ENCODE peak calls at places on chromosomes 3 and 15, in four cellular contexts. One of them, this sample, is unnamed.

GRCh38 chr3:72738752-72739520 is 109.3 kb downstream of the SHQ1 start:
- DNase-seq in mesothelial cell of epicardium: peak; percentile 74
- DNase-seq in stomach: peak; percentile 50
- DNase-seq in activated CD8-positive, alpha-beta memory T cell treated with anti-CD3 and anti-CD28 coated beads, Interleukin-2, amount 50 U/mL, for 48 hours: peak; percentile 88
- DNase-seq in this sample: no peak

GRCh38 chr15:70054366-70054765 is 43.4 kb downstream of the TLE3 start:
- DNase-seq in stomach: no peak
- DNase-seq in mesothelial cell of epicardium: no peak
- DNase-seq in activated CD8-positive, alpha-beta memory T cell treated with anti-CD3 and anti-CD28 coated beads, Interleukin-2, amount 50 U/mL, for 48 hours: no peak
- DNase-seq in this sample: no peak

GRCh38 chr3:73685061-73685460 is 60.3 kb upstream of the PDZRN3 start:
- DNase-seq in stomach: no peak
- DNase-seq in activated CD8-positive, alpha-beta memory T cell treated with anti-CD3 and anti-CD28 coated beads, Interleukin-2, amount 50 U/mL, for 48 hours: no peak
- DNase-seq in mesothelial cell of epicardium: no peak
- DNase-seq in this sample: no peak

GRCh38 chr3:12611117-12611516 is 52.8 kb downstream of the RAF1 start:
- DNase-seq in stomach: no peak
- DNase-seq in activated CD8-positive, alpha-beta memory T cell treated with anti-CD3 and anti-CD28 coated beads, Interleukin-2, amount 50 U/mL, for 48 hours: no peak
- DNase-seq in mesothelial cell of epicardium: no peak
- DNase-seq in this sample: no peak

GRCh38 chr15:28112101-28112760 is 13.1 kb upstream of the OCA2 start:
- DNase-seq in activated CD8-positive, alpha-beta memory T cell treated with anti-CD3 and anti-CD28 coated beads, Interleukin-2, amount 50 U/mL, for 48 hours: peak; percentile 12
- DNase-seq in mesothelial cell of epicardium: no peak
- DNase-seq in stomach: no peak
- DNase-seq in this sample: no peak

GRCh38 chr3:81666502-81667121 is 94.8 kb downstream of the GBE1 start:
- DNase-seq in stomach: no peak
- DNase-seq in activated CD8-positive, alpha-beta memory T cell treated with anti-CD3 and anti-CD28 coated beads, Interleukin-2, amount 50 U/mL, for 48 hours: no peak
- DNase-seq in mesothelial cell of epicardium: no peak
- DNase-seq in this sample: no peak

GRCh38 chr15:69904296-69904560 is 193.5 kb downstream of the TLE3 start:
- DNase-seq in activated CD8-positive, alpha-beta memory T cell treated with anti-CD3 and anti-CD28 coated beads, Interleukin-2, amount 50 U/mL, for 48 hours: no peak
- DNase-seq in stomach: no peak
- DNase-seq in mesothelial cell of epicardium: no peak
- DNase-seq in this sample: no peak

GRCh38 chr3:126270145-126270811 is 86.9 kb downstream of the KLF15 start:
- DNase-seq in activated CD8-positive, alpha-beta memory T cell treated with anti-CD3 and anti-CD28 coated beads, Interleukin-2, amount 50 U/mL, for 48 hours: peak; percentile 20
- DNase-seq in mesothelial cell of epicardium: no peak
- DNase-seq in stomach: peak; percentile 95
- DNase-seq in this sample: no peak

GRCh38 chr15:40392986-40393948 is 10.7 kb downstream of the KNSTRN start:
- DNase-seq in stomach: no peak
- DNase-seq in mesothelial cell of epicardium: no peak
- DNase-seq in activated CD8-positive, alpha-beta memory T cell treated with anti-CD3 and anti-CD28 coated beads, Interleukin-2, amount 50 U/mL, for 48 hours: no peak
- DNase-seq in this sample: no peak

GRCh38 chr3:108462899-108463298 is 47.5 kb downstream of the MYH15 start:
- DNase-seq in stomach: no peak
- DNase-seq in mesothelial cell of epicardium: no peak
- DNase-seq in activated CD8-positive, alpha-beta memory T cell treated with anti-CD3 and anti-CD28 coated beads, Interleukin-2, amount 50 U/mL, for 48 hours: no peak
- DNase-seq in this sample: no peak

GRCh38 chr3:99499235-99499798 is 139.1 kb upstream of the COL8A1 start:
- DNase-seq in stomach: peak; percentile 27
- DNase-seq in activated CD8-positive, alpha-beta memory T cell treated with anti-CD3 and anti-CD28 coated beads, Interleukin-2, amount 50 U/mL, for 48 hours: no peak
- DNase-seq in mesothelial cell of epicardium: no peak
- DNase-seq in this sample: no peak

GRCh38 chr3:124202754-124203153 is 210.8 kb upstream of the ROPN1 start:
- DNase-seq in activated CD8-positive, alpha-beta memory T cell treated with anti-CD3 and anti-CD28 coated beads, Interleukin-2, amount 50 U/mL, for 48 hours: no peak
- DNase-seq in stomach: no peak
- DNase-seq in mesothelial cell of epicardium: no peak
- DNase-seq in this sample: no peak

GRCh38 chr3:87856126-87856525 is 202.7 kb downstream of the CGGBP1 start:
- DNase-seq in stomach: no peak
- DNase-seq in mesothelial cell of epicardium: no peak
- DNase-seq in activated CD8-positive, alpha-beta memory T cell treated with anti-CD3 and anti-CD28 coated beads, Interleukin-2, amount 50 U/mL, for 48 hours: no peak
- DNase-seq in this sample: no peak

GRCh38 chr3:186849392-186849975 is 7.0 kb downstream of the ADIPOQ start:
- DNase-seq in stomach: no peak
- DNase-seq in activated CD8-positive, alpha-beta memory T cell treated with anti-CD3 and anti-CD28 coated beads, Interleukin-2, amount 50 U/mL, for 48 hours: no peak
- DNase-seq in mesothelial cell of epicardium: no peak
- DNase-seq in this sample: no peak

GRCh38 chr3:155435821-155436220 is 142.3 kb upstream of the STRIT1 start:
- DNase-seq in activated CD8-positive, alpha-beta memory T cell treated with anti-CD3 and anti-CD28 coated beads, Interleukin-2, amount 50 U/mL, for 48 hours: no peak
- DNase-seq in stomach: no peak
- DNase-seq in mesothelial cell of epicardium: no peak
- DNase-seq in this sample: no peak

This sample was measured in omental fat pad.